ENCODE peak calls at places on chromosome 18, in ten cellular contexts. A, L, C, Q, Y, H, V, D, M and E are unnamed samples.

GRCh38 chr18:57727952-57728807 is 74.9 kb downstream of the ATP8B1 start:
- DNase-seq in A (no peak), L (no peak), C (no peak), Q (peak; percentile 55), Y (no peak), H (no peak), V (no peak), D (no peak), M (no peak), E (no peak)

GRCh38 chr18:79902075-79902474 is 49.4 kb downstream of the SLC66A2 start:
- DNase-seq in A (no peak), L (no peak), C (no peak), Q (no peak), Y (no peak), H (no peak), V (no peak), D (peak; percentile 8), M (no peak), E (no peak)

GRCh38 chr18:78758496-78758895 is 221.1 kb upstream of the SALL3 start:
- DNase-seq in A (no peak), L (no peak), C (no peak), Q (no peak), Y (no peak), H (no peak), V (no peak), D (no peak), M (no peak), E (no peak)

GRCh38 chr18:40413160-40413559 is 1541.9 kb upstream of the PIK3C3 start:
- DNase-seq in A (no peak), L (no peak), C (no peak), Q (peak; percentile 20), Y (no peak), H (no peak), V (no peak), D (no peak), M (no peak), E (peak; percentile 56)

GRCh38 chr18:53605198-53605597 is 619.3 kb downstream of the MBD2 start:
- DNase-seq in A (no peak), L (no peak), C (no peak), Q (no peak), Y (no peak), H (no peak), V (no peak), D (no peak), M (no peak), E (no peak)

GRCh38 chr18:37489998-37490397 is 75.6 kb downstream of the CELF4 start:
- DNase-seq in A (no peak), L (no peak), C (no peak), Q (no peak), Y (no peak), H (no peak), V (no peak), D (no peak), M (no peak), E (no peak)

GRCh38 chr18:45962866-45963265 is 4.3 kb downstream of the EPG5 start:
- DNase-seq in A (no peak), L (no peak), C (peak; percentile 65), Q (peak; percentile 89), Y (no peak), H (no peak), V (no peak), D (no peak), M (no peak), E (no peak)

GRCh38 chr18:41703744-41704530 is 251.1 kb upstream of the PIK3C3 start:
- DNase-seq in A (no peak), L (no peak), C (no peak), Q (peak; percentile 8), Y (no peak), H (no peak), V (no peak), D (no peak), M (no peak), E (no peak)

GRCh38 chr18:79399275-79400081 is 3.7 kb downstream of the NFATC1 start:
- DNase-seq in A (peak; percentile 37), L (peak; percentile 74), C (no peak), Q (no peak), Y (no peak), H (no peak), V (no peak), D (no peak), M (peak; percentile 21), E (peak; percentile 38)

GRCh38 chr18:79847606-79848293 is 50.0 kb downstream of the KCNG2 start:
- DNase-seq in A (no peak), L (peak; percentile 28), C (no peak), Q (no peak), Y (no peak), H (no peak), V (no peak), D (no peak), M (no peak), E (no peak)

GRCh38 chr18:3603460-3604259 is 153.7 kb downstream of the TGIF1 start:
- DNase-seq in A (no peak), L (no peak), C (peak; percentile 97), Q (peak; percentile 98), Y (no peak), H (no peak), V (peak; percentile 55), D (no peak), M (peak; percentile 41), E (peak; percentile 22)

GRCh38 chr18:74631242-74632087 is 33.8 kb downstream of the ZNF407 start:
- DNase-seq in A (no peak), L (no peak), C (no peak), Q (peak; percentile 76), Y (no peak), H (no peak), V (no peak), D (no peak), M (no peak), E (no peak)

GRCh38 chr18:78713064-78713463 is 266.6 kb upstream of the SALL3 start:
- DNase-seq in A (no peak), L (no peak), C (no peak), Q (no peak), Y (no peak), H (no peak), V (no peak), D (no peak), M (peak; percentile 45), E (no peak)

GRCh38 chr18:60466671-60467070 is 94.1 kb upstream of the MC4R start:
- DNase-seq in A (no peak), L (no peak), C (no peak), Q (peak; percentile 61), Y (no peak), H (no peak), V (no peak), D (no peak), M (no peak), E (no peak)

DNA sequence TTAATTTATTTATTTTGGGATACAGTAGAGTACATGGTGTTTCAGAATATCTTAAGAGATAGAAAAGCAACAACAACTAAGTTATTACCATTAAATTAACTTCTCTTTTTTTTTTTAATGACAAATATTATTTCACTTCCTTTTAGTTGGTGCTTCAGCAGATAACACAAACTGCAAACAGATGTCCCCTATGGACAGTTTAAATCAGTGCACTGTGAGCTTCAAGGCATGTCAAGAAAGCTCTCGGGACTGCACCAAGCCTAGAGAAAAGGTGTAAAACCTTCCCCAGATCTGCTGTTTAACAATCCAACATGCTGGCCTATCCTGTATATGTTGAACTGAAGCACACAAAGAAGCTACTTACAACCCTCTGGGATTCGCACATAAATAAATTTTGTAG is 122.7 kb downstream of the TCF4 start:
- DNase-seq in A (no peak), L (no peak), C (no peak), Q (no peak), Y (no peak), H (no peak), V (no peak), D (no peak), M (no peak), E (no peak)
- TF ChIP-seq CTCF in A (no peak), L (no peak), C (no peak), Q (no peak), Y (no peak), H (no peak), V (no peak), D (no peak), M (no peak), E (no peak)

DNA sequence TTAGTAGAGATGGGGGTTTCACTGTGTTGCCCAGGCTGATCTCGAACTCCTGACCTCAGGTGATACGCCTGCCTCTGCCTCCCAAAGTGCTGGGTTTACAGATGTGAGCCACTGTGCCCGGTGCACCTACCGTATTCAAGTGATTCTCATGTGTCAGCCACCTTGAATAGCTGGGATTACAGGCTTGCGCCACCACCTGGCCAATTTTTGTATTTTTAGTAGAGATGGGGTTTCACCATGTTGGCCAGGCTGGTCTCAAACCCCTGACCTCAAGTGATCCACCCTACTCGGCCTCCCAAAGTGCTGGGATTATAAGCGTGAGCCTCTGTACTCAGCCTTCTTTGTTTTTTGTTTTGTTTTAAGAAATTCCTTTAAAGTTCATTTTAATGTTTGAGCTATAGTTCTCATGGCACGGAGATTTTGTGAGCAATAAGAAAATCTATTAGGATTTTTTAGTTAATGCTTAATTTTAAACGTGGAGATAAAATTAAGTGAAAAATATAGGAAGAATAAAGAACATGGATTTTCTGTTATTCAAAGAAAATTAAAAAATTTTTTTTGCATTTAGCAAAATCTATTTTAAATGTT is 242.6 kb downstream of the PHLPP1 start:
- DNase-seq in A (peak; percentile 27), L (no peak), C (no peak), Q (peak; percentile 68), Y (no peak), H (no peak), V (peak; percentile 41), D (no peak), M (no peak), E (peak; percentile 71)
- TF ChIP-seq CTCF in A (peak; percentile 46), L (peak; percentile 52), C (peak; percentile 13), Q (peak; percentile 42), Y (peak; percentile 39), H (peak; percentile 39), V (peak; percentile 28), D (peak; percentile 20), M (peak; percentile 51), E (peak; percentile 79)

DNA sequence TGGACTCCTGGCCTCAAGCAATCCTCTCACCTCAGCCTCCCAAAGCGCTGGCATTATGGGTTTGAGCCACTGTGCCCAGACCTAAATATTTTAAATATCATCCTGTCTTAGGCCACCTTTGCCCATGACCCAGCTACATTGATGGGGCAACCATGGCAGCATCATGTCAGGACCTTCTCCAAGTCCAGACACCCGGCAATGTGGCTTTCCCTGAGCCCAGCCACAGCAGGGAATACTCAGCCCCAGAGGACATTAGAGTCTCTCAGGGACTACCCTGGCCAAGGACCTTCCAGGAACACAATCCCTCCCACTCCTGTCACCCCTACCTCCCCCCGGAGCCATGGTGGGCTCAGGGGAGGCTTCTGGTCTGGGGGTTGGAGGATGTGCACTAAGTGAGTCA is 72.8 kb downstream of the SMAD7 start:
- DNase-seq in A (no peak), L (peak; percentile 36), C (no peak), Q (no peak), Y (no peak), H (no peak), V (no peak), D (no peak), M (no peak), E (no peak)
- TF ChIP-seq CTCF in A (no peak), L (no peak), C (no peak), Q (no peak), Y (no peak), H (no peak), V (no peak), D (no peak), M (no peak), E (no peak)

DNA sequence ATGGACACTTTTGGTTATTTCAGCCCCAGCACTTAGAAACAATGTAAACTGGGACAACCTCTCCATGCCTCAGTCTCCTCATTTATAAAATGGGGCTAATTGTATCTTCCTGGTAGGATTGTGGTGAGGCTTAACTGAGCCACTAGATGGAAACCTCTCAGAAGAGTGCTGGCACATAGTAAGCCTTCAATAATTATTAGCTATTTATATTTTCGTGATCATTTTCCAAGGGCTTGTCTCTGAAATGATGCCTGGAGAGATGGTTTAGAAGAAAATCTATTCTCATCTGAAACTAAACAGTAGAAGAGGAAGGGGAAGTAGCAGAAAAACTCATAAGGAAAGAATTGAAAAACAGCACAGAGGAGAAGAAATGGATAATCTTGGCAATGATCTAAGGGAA is 6.8 kb downstream of the RAX start:
- DNase-seq in A (no peak), L (no peak), C (no peak), Q (no peak), Y (no peak), H (no peak), V (no peak), D (no peak), M (no peak), E (no peak)
- TF ChIP-seq CTCF in A (no peak), L (no peak), C (no peak), Q (no peak), Y (no peak), H (no peak), V (no peak), D (no peak), M (no peak), E (no peak)